ENCODE peak calls at places on chromosomes 11 and 22, in four cellular contexts. B is H9, P is IMR-90, X is HepG2. T is an unnamed sample. For H3K4me1, the result is how much of the 10 kb centered on the place peaks cover.

GRCh38 chr11:108524422-108524821 is 26.2 kb upstream of the POGLUT3 start:
- DNase-seq in P (no peak), X (no peak), B (no peak), T (no peak)

GRCh38 chr11:73361953-73362776 is 14.0 kb upstream of the RELT start:
- DNase-seq in X (no peak), P (no peak), B (peak), T (peak)

GRCh38 chr22:39706406-39707150 is 136.0 kb downstream of the CACNA1I start:
- DNase-seq in B (no peak), P (no peak), X (no peak), T (no peak)

GRCh38 chr11:24900960-24901549 is 404.2 kb downstream of the LUZP2 start:
- DNase-seq in X (no peak), B (no peak), P (no peak), T (no peak)

GRCh38 chr22:29799217-29799680 is 32.1 kb downstream of the UQCR10 start:
- DNase-seq in X (peak), P (peak), B (no peak), T (no peak)

GRCh38 chr11:71446150-71446549 is 2.0 kb downstream of the DHCR7 start:
- DNase-seq in P (no peak), X (no peak), B (no peak), T (no peak)

GRCh38 chr11:30426781-30427180 is 103.9 kb downstream of the ARL14EP start:
- DNase-seq in X (no peak), P (no peak), B (no peak), T (no peak)

GRCh38 chr11:121741954-121742361 is 289.2 kb upstream of the SORL1-AS1 start:
- DNase-seq in P (peak), X (no peak), B (no peak), T (no peak)

GRCh38 chr11:46064221-46064620 is 57.0 kb downstream of the PHF21A start:
- DNase-seq in X (no peak), P (peak), B (no peak), T (no peak)

GRCh38 chr11:120335596-120335927 is 651 bp upstream of the ARHGEF12 start:
- DNase-seq in P (peak), B (no peak), X (no peak), T (no peak)

GRCh38 chr11:87536565-87536964 is 498.8 kb downstream of the TMEM135 start:
- DNase-seq in X (no peak), P (no peak), B (no peak), T (no peak)

GRCh38 chr11:6812391-6813005 is 13.0 kb upstream of the OR6A2 start:
- DNase-seq in B (peak), P (peak), X (peak), T (peak)

GRCh38 chr11:69071956-69072355 is 23.2 kb downstream of the TPCN2 start:
- DNase-seq in X (no peak), P (no peak), B (no peak), T (no peak)

GRCh38 chr11:86395061-86395551 is 20.4 kb downstream of the CCDC81 start:
- DNase-seq in P (peak), B (peak), X (no peak), T (peak)

GRCh38 chr11:9330387-9331384 is 16.3 kb upstream of the TMEM41B start:
- DNase-seq in X (no peak), B (no peak), P (peak), T (no peak)

GRCh38 chr22:37808294-37808657 is 542 bp downstream of the GCAT start:
- DNase-seq in X (no peak), P (peak), B (peak), T (no peak)

GRCh38 chr22:37807410-37808293 is at the start of gene GCAT:
- DNase-seq in B (peak), P (peak), X (peak), T (peak)

GRCh38 chr22:37805878-37806277 is 1.9 kb upstream of the GCAT start:
- DNase-seq in B (no peak), X (no peak), P (no peak), T (no peak)

GRCh38 chr22:37804886-37805857 is 2.6 kb upstream of the GCAT start:
- DNase-seq in P (peak), X (peak), B (peak), T (peak)

GRCh38 chr22:37806409-37807338 is 1.1 kb upstream of the GCAT start:
- DNase-seq in B (no peak), X (peak), P (peak), T (peak)
- TF ChIP-seq CTCF in B (peak), X (no peak), P (no peak), T (no peak)

DNA sequence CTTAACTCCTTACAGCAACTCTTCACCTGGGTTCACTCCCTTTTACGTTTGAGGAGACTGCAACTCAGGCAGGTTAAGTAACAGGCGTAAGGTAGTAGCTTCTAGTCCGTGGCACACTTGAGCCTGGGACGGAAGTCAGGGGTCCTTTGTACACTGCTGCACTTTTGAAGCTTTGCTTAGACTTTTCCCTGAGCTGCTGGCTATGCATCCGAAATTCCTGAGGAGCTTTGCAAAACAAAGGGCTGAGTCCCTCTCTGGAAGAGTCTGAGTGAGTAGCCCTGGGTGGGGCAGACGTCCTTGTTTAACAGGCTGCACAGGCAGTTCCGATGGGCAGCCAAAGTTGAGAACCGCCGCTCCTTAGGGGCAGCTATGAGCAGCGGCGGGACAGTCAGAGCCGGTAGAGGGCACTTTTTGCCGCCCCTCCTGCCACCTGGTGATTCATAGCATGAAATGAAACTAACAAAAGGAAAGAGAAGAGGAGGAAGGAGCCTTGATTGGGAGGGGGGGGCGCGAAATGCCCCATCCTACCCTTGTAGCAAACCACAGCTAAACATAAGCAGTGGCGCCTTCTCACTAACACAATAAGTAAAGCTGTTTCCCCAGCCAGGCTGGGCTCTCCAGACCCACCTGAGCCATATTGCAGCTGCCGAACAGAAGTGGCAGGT is 1.4 kb downstream of the TMEM109 start:
- DNase-seq in P (peak), B (peak), X (no peak), T (peak)
- H3K4me1 ChIP-seq in P (under half), B (under half), X (under half), T (under half)

GRCh38 chr22:20776624-20777405 is 2.9 kb downstream of the SERPIND1 start:
- DNase-seq in P (no peak), B (no peak), X (peak), T (no peak)

GRCh38 chr22:20781272-20781990 is 7.5 kb downstream of the SERPIND1 start:
- DNase-seq in X (no peak), B (no peak), P (peak), T (no peak)

GRCh38 chr22:20777420-20778177 is 3.7 kb downstream of the SERPIND1 start:
- DNase-seq in X (peak), B (no peak), P (peak), T (no peak)

GRCh38 chr22:20779813-20780148 is 5.9 kb downstream of the SERPIND1 start:
- DNase-seq in P (peak), B (no peak), X (no peak), T (no peak)

GRCh38 chr22:20779014-20779812 is 5.3 kb downstream of the SERPIND1 start:
- DNase-seq in P (no peak), X (no peak), B (no peak), T (no peak)
- H3K9ac ChIP-seq in P (no peak), X (no peak), B (no peak), T (no peak)

GRCh38 chr11:134229131-134229790 is 4.8 kb downstream of the VPS26B start:
- DNase-seq in P (no peak), B (no peak), X (no peak), T (no peak)
- TF ChIP-seq CTCF in P (no peak), B (no peak), X (no peak), T (no peak)

T was measured in endodermal cell.